ENCODE peak calls at places on chromosomes 7 and 10, in four cellular contexts. One of them, this sample, is unnamed.

GRCh38 chr7:152968003-152968402 is 208.5 kb downstream of the ACTR3B start:
- DNase-seq in K562: no peak
- DNase-seq in IMR-90: no peak
- DNase-seq in endothelial cell of umbilical vein: no peak
- DNase-seq in this sample: no peak

GRCh38 chr10:93390691-93391090 is 91.4 kb downstream of the MYOF start:
- DNase-seq in K562: no peak
- DNase-seq in endothelial cell of umbilical vein: no peak
- DNase-seq in IMR-90: peak; percentile 26
- DNase-seq in this sample: no peak

GRCh38 chr10:30701471-30702173 is 72.1 kb upstream of the LYZL2 start:
- DNase-seq in endothelial cell of umbilical vein: no peak
- DNase-seq in K562: no peak
- DNase-seq in IMR-90: peak; percentile 75
- DNase-seq in this sample: peak; percentile 87

GRCh38 chr7:32941996-32942782 is 15.1 kb upstream of the FKBP9 start:
- DNase-seq in endothelial cell of umbilical vein: peak; percentile 56
- DNase-seq in K562: peak; percentile 81
- DNase-seq in IMR-90: peak; percentile 32
- DNase-seq in this sample: no peak

GRCh38 chr10:28054211-28054888 is 55.5 kb upstream of the ODAD2 start:
- DNase-seq in IMR-90: peak; percentile 98
- DNase-seq in endothelial cell of umbilical vein: peak; percentile 49
- DNase-seq in K562: no peak
- DNase-seq in this sample: no peak

GRCh38 chr10:75073442-75073841 is 38.0 kb upstream of the SAMD8 start:
- DNase-seq in endothelial cell of umbilical vein: no peak
- DNase-seq in IMR-90: no peak
- DNase-seq in K562: no peak
- DNase-seq in this sample: no peak

GRCh38 chr7:157616426-157616825 is 279.6 kb downstream of the DNAJB6 start:
- DNase-seq in IMR-90: no peak
- DNase-seq in endothelial cell of umbilical vein: no peak
- DNase-seq in K562: no peak
- DNase-seq in this sample: no peak

GRCh38 chr10:46265981-46266505 is 20.8 kb upstream of the ANTXRL start:
- DNase-seq in endothelial cell of umbilical vein: no peak
- DNase-seq in IMR-90: no peak
- DNase-seq in K562: no peak
- DNase-seq in this sample: no peak

GRCh38 chr10:32329061-32329460 is 17.9 kb downstream of the EPC1 start:
- DNase-seq in K562: no peak
- DNase-seq in IMR-90: no peak
- DNase-seq in endothelial cell of umbilical vein: no peak
- DNase-seq in this sample: no peak

GRCh38 chr10:101035916-101036702 is 5.1 kb downstream of the SFXN3 start:
- DNase-seq in IMR-90: no peak
- DNase-seq in K562: no peak
- DNase-seq in endothelial cell of umbilical vein: no peak
- DNase-seq in this sample: no peak

GRCh38 chr7:69670701-69671100 is 72.4 kb downstream of the AUTS2 start:
- DNase-seq in endothelial cell of umbilical vein: no peak
- DNase-seq in K562: no peak
- DNase-seq in IMR-90: no peak
- DNase-seq in this sample: no peak

GRCh38 chr10:103676851-103677417 is 178.4 kb downstream of the SH3PXD2A start:
- DNase-seq in IMR-90: peak; percentile 95
- DNase-seq in K562: no peak
- DNase-seq in endothelial cell of umbilical vein: no peak
- DNase-seq in this sample: no peak

GRCh38 chr10:71525721-71526120 is 129.0 kb downstream of the CDH23 start:
- DNase-seq in IMR-90: no peak
- DNase-seq in K562: no peak
- DNase-seq in endothelial cell of umbilical vein: no peak
- DNase-seq in this sample: no peak

GRCh38 chr10:72276013-72276387 is 2.3 kb downstream of the DDIT4 start:
- DNase-seq in endothelial cell of umbilical vein: no peak
- DNase-seq in IMR-90: no peak
- DNase-seq in K562: peak; percentile 15
- DNase-seq in this sample: no peak

GRCh38 chr7:146656988-146657387 is 540.4 kb downstream of the CNTNAP2 start:
- DNase-seq in K562: no peak
- DNase-seq in endothelial cell of umbilical vein: no peak
- DNase-seq in IMR-90: no peak
- DNase-seq in this sample: no peak

GRCh38 chr7:123782071-123782798 is 33.4 kb upstream of the WASL start:
- DNase-seq in IMR-90: no peak
- DNase-seq in endothelial cell of umbilical vein: peak; percentile 72
- DNase-seq in K562: no peak
- DNase-seq in this sample: no peak

GRCh38 chr7:100008525-100008924 is 6.9 kb upstream of the ZKSCAN1 start:
- DNase-seq in K562: no peak
- DNase-seq in endothelial cell of umbilical vein: no peak
- DNase-seq in IMR-90: no peak
- DNase-seq in this sample: no peak
- TF ChIP-seq FOS in K562: no peak
- TF ChIP-seq FOS in endothelial cell of umbilical vein: no peak
- TF ChIP-seq FOS in IMR-90: no peak
- TF ChIP-seq FOS in this sample: no peak

GRCh38 chr7:1974290-1974689 is 258.5 kb downstream of the MAD1L1 start:
- DNase-seq in K562: no peak
- DNase-seq in IMR-90: no peak
- DNase-seq in endothelial cell of umbilical vein: no peak
- DNase-seq in this sample: no peak
- TF ChIP-seq FOS in K562: no peak
- TF ChIP-seq FOS in IMR-90: no peak
- TF ChIP-seq FOS in endothelial cell of umbilical vein: no peak
- TF ChIP-seq FOS in this sample: no peak

DNA sequence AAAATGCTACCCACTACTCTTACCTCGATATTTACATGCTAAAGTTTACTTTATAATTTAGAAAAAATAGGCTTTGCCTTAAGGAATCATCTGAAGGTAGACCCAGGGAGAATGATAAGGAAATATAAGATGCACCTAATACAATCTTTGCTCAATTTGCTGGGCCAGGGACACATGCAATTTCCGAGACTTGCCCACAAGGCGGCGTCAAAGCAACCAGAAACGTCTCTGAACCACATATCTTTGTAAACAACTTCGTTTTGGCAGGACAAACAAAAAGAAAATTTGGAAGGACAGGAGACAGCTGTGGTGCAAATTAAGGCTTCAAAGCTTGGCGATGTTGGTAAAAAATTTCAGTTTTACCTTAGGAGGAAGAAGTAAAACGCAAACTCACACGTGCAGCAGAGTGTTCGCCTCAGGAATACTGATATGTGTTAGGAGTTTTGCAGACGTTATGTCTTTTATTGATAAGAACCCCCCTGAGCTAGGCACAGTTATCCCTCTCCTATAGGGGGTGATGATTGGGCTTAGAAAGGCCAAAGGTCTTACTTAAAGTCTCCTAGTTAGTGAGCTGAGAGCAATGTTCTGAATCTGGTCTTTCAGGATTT is 134.3 kb downstream of the PRKCQ start:
- DNase-seq in IMR-90: peak; percentile 28
- DNase-seq in endothelial cell of umbilical vein: peak; percentile 41
- DNase-seq in K562: peak; percentile 54
- DNase-seq in this sample: no peak
- TF ChIP-seq FOS in IMR-90: no peak
- TF ChIP-seq FOS in endothelial cell of umbilical vein: no peak
- TF ChIP-seq FOS in K562: no peak
- TF ChIP-seq FOS in this sample: no peak

GRCh38 chr10:36591436-36591835 is 534.0 kb upstream of the ANKRD30A start:
- DNase-seq in K562: no peak
- DNase-seq in endothelial cell of umbilical vein: no peak
- DNase-seq in IMR-90: no peak
- DNase-seq in this sample: no peak
- TF ChIP-seq FOS in K562: no peak
- TF ChIP-seq FOS in endothelial cell of umbilical vein: no peak
- TF ChIP-seq FOS in IMR-90: no peak
- TF ChIP-seq FOS in this sample: no peak

This sample was measured in GM12878.